ENCODE peak calls at places on chromosome 9, in seven cellular contexts. W is HCT116; V is CD8-positive, alpha-beta T cell; A is pancreas; Z is AG04450; G is heart left ventricle; N is H1. Q is an unnamed sample.
A peak's percentile ranks its signal among the peaks of the same experiment; 100 is the strongest.

GRCh38 chr9:111715471-111715870 is 54.1 kb downstream of the GNG10 start:
- DNase-seq in N (no peak), Z (no peak), V (no peak), G (no peak), A (no peak), W (no peak), Q (no peak)

GRCh38 chr9:89999176-89999533 is 394.3 kb downstream of the GADD45G start:
- DNase-seq in N (no peak), Z (no peak), A (peak; percentile 89), W (no peak), V (no peak), G (no peak), Q (peak; percentile 73)

GRCh38 chr9:94135222-94135621 is 51.0 kb downstream of the PTPDC1 start:
- DNase-seq in Z (peak; percentile 55), V (no peak), G (no peak), W (no peak), A (no peak), N (no peak), Q (no peak)

GRCh38 chr9:69198526-69199250 is 24.6 kb downstream of the TJP2 start:
- DNase-seq in Z (no peak), V (no peak), W (no peak), A (no peak), N (no peak), G (no peak), Q (no peak)

GRCh38 chr9:35871514-35871913 is 1.3 kb upstream of the OR13J1 start:
- DNase-seq in Z (no peak), V (no peak), A (no peak), N (no peak), G (no peak), W (no peak), Q (no peak)

GRCh38 chr9:34568133-34568532 is 21.4 kb downstream of the CNTFR start:
- DNase-seq in A (no peak), V (no peak), G (no peak), W (no peak), N (no peak), Z (no peak), Q (peak; percentile 34)

GRCh38 chr9:76109953-76110352 is 219.5 kb downstream of the PCSK5 start:
- DNase-seq in Z (no peak), N (no peak), A (no peak), G (no peak), V (no peak), W (no peak), Q (no peak)

GRCh38 chr9:133122935-133123611 is 2.0 kb upstream of the RALGDS start:
- DNase-seq in N (no peak), V (no peak), Z (no peak), W (no peak), G (no peak), A (no peak), Q (no peak)

GRCh38 chr9:37309136-37309535 is 113.4 kb upstream of the GRHPR start:
- DNase-seq in V (peak; percentile 8), G (no peak), W (no peak), A (no peak), Z (no peak), N (peak; percentile 10), Q (no peak)

GRCh38 chr9:120841930-120842684 is 615 bp downstream of the PSMD5 start:
- DNase-seq in Z (no peak), V (no peak), W (no peak), G (no peak), A (no peak), N (no peak), Q (no peak)

GRCh38 chr9:36284226-36284625 is 26.0 kb upstream of the GNE start:
- DNase-seq in N (no peak), W (no peak), A (no peak), V (no peak), G (no peak), Z (no peak), Q (no peak)

GRCh38 chr9:84072621-84073180 is 92.1 kb downstream of the RMI1 start:
- DNase-seq in V (no peak), A (no peak), Z (no peak), N (no peak), W (no peak), G (no peak), Q (no peak)

GRCh38 chr9:78601957-78602565 is 305.1 kb downstream of the PSAT1 start:
- DNase-seq in W (peak; percentile 22), Z (no peak), G (no peak), N (no peak), V (no peak), A (no peak), Q (no peak)

DNA sequence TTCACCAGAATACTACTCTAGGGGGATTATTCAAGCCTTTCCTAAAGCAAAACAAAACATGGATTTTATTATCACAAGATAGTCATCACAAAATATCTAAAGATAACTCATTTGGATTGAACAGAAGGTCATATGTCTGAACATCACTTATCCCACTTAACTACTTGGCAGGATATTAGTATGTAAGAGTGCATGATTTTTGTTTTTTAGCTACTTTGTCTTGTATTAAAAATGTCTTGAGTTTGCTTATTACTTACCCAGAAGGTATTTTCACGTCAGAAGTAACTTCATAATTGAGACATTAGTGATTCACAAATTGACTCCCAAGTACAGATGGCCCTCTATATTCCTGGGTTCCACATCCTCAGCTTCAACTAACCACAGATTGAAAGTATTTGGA is 113.8 kb downstream of the TLE4 start:
- DNase-seq in W (no peak), N (no peak), G (no peak), Z (no peak), A (no peak), V (no peak), Q (no peak)
- H3K27ac ChIP-seq in W (no peak overlapping the region), N (no peak overlapping the region), G (no peak overlapping the region), Z (no peak overlapping the region), A (no peak overlapping the region), V (no peak overlapping the region), Q (no peak overlapping the region)

GRCh38 chr9:75108571-75108970 is 20.3 kb downstream of the OSTF1 start:
- DNase-seq in Z (no peak), G (peak; percentile 53), N (no peak), W (no peak), A (no peak), V (no peak), Q (peak; percentile 56)
- H3K4me3 ChIP-seq in Z (no peak overlapping the region), G (no peak overlapping the region), N (no peak overlapping the region), W (no peak overlapping the region), A (no peak overlapping the region), V (no peak overlapping the region), Q (no peak overlapping the region)

DNA sequence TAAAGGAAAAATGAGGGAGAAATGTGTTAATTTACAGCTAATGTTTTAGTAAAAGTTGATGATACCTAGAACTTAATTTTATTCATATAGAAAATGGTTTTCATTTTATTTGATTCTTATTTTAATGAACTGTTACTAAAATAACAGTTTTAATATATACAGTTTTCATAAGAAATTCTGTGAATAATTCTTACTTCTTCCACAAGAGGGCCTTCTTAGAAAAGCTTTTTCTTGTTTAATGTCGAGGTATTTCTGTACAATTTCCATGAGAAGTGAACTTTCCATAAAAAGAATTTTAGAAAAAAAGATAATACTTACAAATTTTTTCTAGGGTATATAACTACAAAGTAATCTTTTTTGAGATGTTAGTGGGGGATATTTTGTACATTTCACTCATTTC is 73.9 kb downstream of the KLF9 start:
- DNase-seq in N (no peak), Z (no peak), W (no peak), G (no peak), A (no peak), V (no peak), Q (no peak)
- TF ChIP-seq CTCF in N (no peak), Z (peak; percentile 53), W (peak; percentile 23), G (peak; percentile 50), A (no peak), V (peak; percentile 85), Q (peak; percentile 13)

DNA sequence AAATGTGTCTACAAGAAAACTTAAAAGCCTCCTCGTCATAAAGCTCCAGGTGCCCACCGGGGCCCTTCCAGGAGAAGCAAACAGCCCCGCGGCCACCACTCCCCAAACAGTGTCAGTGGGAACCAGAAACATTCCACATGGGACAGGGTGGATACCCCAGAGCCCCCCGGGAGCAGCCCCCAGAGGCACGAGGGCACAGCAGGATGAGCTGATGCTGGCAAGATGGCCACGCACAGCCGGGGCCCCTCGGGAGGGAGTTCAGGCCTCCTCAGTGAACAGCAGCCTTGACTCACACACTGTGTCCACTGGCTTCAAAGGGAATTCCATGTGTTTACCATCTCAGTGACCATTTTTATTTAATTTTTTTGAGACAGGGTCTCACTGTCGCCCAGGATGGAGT is 10.5 kb downstream of the EXD3 start:
- DNase-seq in V (no peak), N (no peak), Z (no peak), W (no peak), G (no peak), A (no peak), Q (no peak)
- H3K27ac ChIP-seq in V (no peak overlapping the region), N (no peak overlapping the region), Z (peak overlapping the region; percentile 47), W (peak overlapping the region; percentile 95), G (peak overlapping the region; percentile 95), A (peak overlapping the region; percentile 75), Q (peak overlapping the region; percentile 78)

GRCh38 chr9:135976944-135977343 is 15.8 kb upstream of the UBAC1 start:
- DNase-seq in V (no peak), W (no peak), N (no peak), G (no peak), A (no peak), Z (no peak), Q (no peak)
- H3K4me3 ChIP-seq in V (no peak overlapping the region), W (no peak overlapping the region), N (no peak overlapping the region), G (no peak overlapping the region), A (no peak overlapping the region), Z (no peak overlapping the region), Q (no peak overlapping the region)

GRCh38 chr9:137319976-137320551 is 18.0 kb upstream of the NRARP start:
- DNase-seq in G (no peak), A (no peak), N (no peak), Z (no peak), W (no peak), V (no peak), Q (peak; percentile 77)

GRCh38 chr9:137318565-137318964 is 16.5 kb upstream of the NRARP start:
- DNase-seq in N (no peak), A (no peak), W (no peak), V (no peak), G (no peak), Z (no peak), Q (peak; percentile 68)

GRCh38 chr9:137317979-137318511 is 16.0 kb upstream of the NRARP start:
- DNase-seq in V (no peak), A (no peak), Z (no peak), G (peak; percentile 43), W (no peak), N (no peak), Q (peak; percentile 55)

GRCh38 chr9:137319434-137319975 is 17.4 kb upstream of the NRARP start:
- DNase-seq in Z (no peak), V (no peak), N (no peak), W (no peak), G (peak; percentile 23), A (no peak), Q (no peak)

GRCh38 chr9:137318976-137319375 is 16.9 kb upstream of the NRARP start:
- DNase-seq in W (no peak), A (no peak), G (peak; percentile 82), V (no peak), N (no peak), Z (no peak), Q (peak; percentile 38)
- TF ChIP-seq CTCF in W (no peak), A (no peak), G (peak; percentile 59), V (no peak), N (no peak), Z (no peak), Q (no peak)